ENCODE peak calls at places on chromosomes 4 and X, in five cellular contexts. W, C, J, Y and A are unnamed samples. For H3K9me3, the result is how much of the 10 kb centered on the place peaks cover.

GRCh38 chr4:127623755-127624087 is 9.0 kb upstream of the INTU start:
- DNase-seq in W (no peak), C (no peak), J (no peak), Y (no peak), A (no peak)

GRCh38 chr4:41420576-41420975 is 117.4 kb upstream of the LIMCH1 start:
- DNase-seq in W (no peak), C (no peak), J (no peak), Y (no peak), A (no peak)

GRCh38 chr4:156534205-156534604 is 437.4 kb downstream of the PDGFC start:
- DNase-seq in W (no peak), C (no peak), J (no peak), Y (no peak), A (no peak)

GRCh38 chrX:99398578-99398977 is 1011.5 kb downstream of the PCDH19 start:
- DNase-seq in W (no peak), C (no peak), J (no peak), Y (no peak), A (no peak)

GRCh38 chr4:26239796-26240195 is 81.0 kb upstream of the RBPJ start:
- DNase-seq in W (no peak), C (no peak), J (no peak), Y (no peak), A (no peak)

GRCh38 chr4:100348472-100348871 is 158.2 kb upstream of the DDIT4L start:
- DNase-seq in W (no peak), C (no peak), J (no peak), Y (no peak), A (no peak)

GRCh38 chr4:78410651-78411050 is 140.9 kb upstream of the ANXA3 start:
- DNase-seq in W (no peak), C (no peak), J (no peak), Y (no peak), A (no peak)

GRCh38 chrX:130874751-130875150 is 28.3 kb downstream of the ENOX2 start:
- DNase-seq in W (no peak), C (no peak), J (no peak), Y (no peak), A (no peak)

GRCh38 chr4:1903035-1903434 is 31.8 kb downstream of the NSD2 start:
- DNase-seq in W (no peak), C (no peak), J (no peak), Y (no peak), A (no peak)

GRCh38 chrX:30283456-30284200 is 25.6 kb downstream of the NR0B1 start:
- DNase-seq in W (no peak), C (peak), J (no peak), Y (no peak), A (no peak)

GRCh38 chr4:135834471-135834870 is 1632.9 kb upstream of the PABPC4L start:
- DNase-seq in W (no peak), C (no peak), J (no peak), Y (no peak), A (no peak)

GRCh38 chr4:151104621-151105020 is 5.2 kb downstream of the RPS3A start:
- DNase-seq in W (no peak), C (no peak), J (no peak), Y (no peak), A (no peak)

GRCh38 chrX:145825896-145826295 is 8.3 kb downstream of the SLITRK2 start:
- DNase-seq in W (no peak), C (no peak), J (no peak), Y (no peak), A (no peak)

GRCh38 chr4:53141308-53141707 is 224.6 kb downstream of the SCFD2 start:
- DNase-seq in W (no peak), C (no peak), J (no peak), Y (no peak), A (no peak)

GRCh38 chr4:52028970-52029369 is 8.8 kb upstream of the LRRC66 start:
- DNase-seq in W (no peak), C (peak), J (no peak), Y (no peak), A (no peak)

GRCh38 chr4:8015512-8015911 is 75.9 kb upstream of the AFAP1 start:
- DNase-seq in W (no peak), C (no peak), J (no peak), Y (no peak), A (no peak)

GRCh38 chrX:45824471-45824870 is 623.8 kb upstream of the DIPK2B start:
- DNase-seq in W (no peak), C (peak), J (no peak), Y (peak), A (peak)

GRCh38 chr4:3802571-3803474 is 36.6 kb downstream of the ADRA2C start:
- DNase-seq in W (no peak), C (no peak), J (no peak), Y (no peak), A (no peak)

GRCh38 chrX:43707812-43708548 is 51.9 kb downstream of the MAOA start:
- DNase-seq in W (no peak), C (no peak), J (no peak), Y (no peak), A (peak)

GRCh38 chr4:7390906-7391636 is 43.7 kb downstream of the PSAPL1 start:
- DNase-seq in W (no peak), C (no peak), J (no peak), Y (peak), A (peak)

GRCh38 chr4:148445071-148445902 is 3.1 kb upstream of the NR3C2 start:
- DNase-seq in W (peak), C (no peak), J (peak), Y (peak), A (peak)

GRCh38 chr4:172736046-172736445 is 432.6 kb upstream of the GALNT7 start:
- DNase-seq in W (no peak), C (no peak), J (no peak), Y (no peak), A (no peak)
- H3K9me3 ChIP-seq in W (under half), C (under half), J (under half), Y (under half), A (under half)

GRCh38 chrX:500481-501010 is 113.8 kb upstream of the PPP2R3B start:
- DNase-seq in W (no peak), C (no peak), J (no peak), Y (no peak), A (no peak)

GRCh38 chrX:508163-508562 is 121.5 kb upstream of the PPP2R3B start:
- DNase-seq in W (no peak), C (no peak), J (no peak), Y (no peak), A (no peak)

GRCh38 chrX:506341-506740 is 119.6 kb upstream of the PPP2R3B start:
- DNase-seq in W (no peak), C (no peak), J (no peak), Y (no peak), A (no peak)
- H3K9me3 ChIP-seq in W (under half), C (under half), J (under half), Y (under half), A (under half)

GRCh38 chr4:253936-254756 is 51.1 kb downstream of the ZNF732 start:
- DNase-seq in W (no peak), C (no peak), J (no peak), Y (no peak), A (no peak)
- H3K9me3 ChIP-seq in W (half or more), C (under half), J (under half), Y (half or more), A (under half)

GRCh38 chrX:73847991-73848390 is 285.0 kb downstream of the CHIC1 start:
- DNase-seq in W (no peak), C (no peak), J (no peak), Y (no peak), A (no peak)
- H3K9me3 ChIP-seq in W (under half), C (under half), J (under half), Y (under half), A (under half)

GRCh38 chr4:32826169-32826568 is 2106.0 kb downstream of the PCDH7 start:
- DNase-seq in W (peak), C (no peak), J (no peak), Y (no peak), A (no peak)

GRCh38 chr4:32830160-32830559 is 2110.0 kb downstream of the PCDH7 start:
- DNase-seq in W (no peak), C (no peak), J (no peak), Y (no peak), A (no peak)

GRCh38 chr4:32824321-32824720 is 2104.2 kb downstream of the PCDH7 start:
- DNase-seq in W (no peak), C (no peak), J (no peak), Y (no peak), A (no peak)
- H3K9me3 ChIP-seq in W (under half), C (under half), J (under half), Y (under half), A (under half)

GRCh38 chr4:29405151-29405550 is 1315.0 kb upstream of the PCDH7 start:
- DNase-seq in W (no peak), C (no peak), J (no peak), Y (no peak), A (no peak)
- H3K9me3 ChIP-seq in W (under half), C (under half), J (under half), Y (under half), A (under half)